ENCODE peak calls at places on chromosomes 16 and 17, in eight cellular contexts. X is HL-60, L is heart left ventricle, U is tibial artery, Y is prostate gland, T is OCI-LY7, I is transverse colon, M is GM23248. J is an unnamed sample.

GRCh38 chr17:30290696-30291570 is 811 bp downstream of the BLMH start:
- DNase-seq in X (no peak), L (no peak), U (peak), Y (peak), T (peak), I (peak), M (peak), J (peak)

GRCh38 chr17:41718287-41718645 is 6.1 kb downstream of the GAST start:
- DNase-seq in X (no peak), L (no peak), U (no peak), Y (no peak), T (no peak), I (no peak), M (no peak), J (no peak)

GRCh38 chr17:916315-916714 is 63.3 kb downstream of the NXN start:
- DNase-seq in X (no peak), L (no peak), U (no peak), Y (no peak), T (no peak), I (no peak), M (no peak), J (no peak)

GRCh38 chr17:61458000-61458399 is 5.8 kb downstream of the TBX4 start:
- DNase-seq in X (no peak), L (no peak), U (no peak), Y (no peak), T (no peak), I (no peak), M (no peak), J (no peak)

GRCh38 chr17:38777641-38778250 is 21.6 kb downstream of the PIP4K2B start:
- DNase-seq in X (no peak), L (no peak), U (no peak), Y (no peak), T (no peak), I (no peak), M (peak), J (no peak)

GRCh38 chr16:14409563-14409962 is 220.5 kb downstream of the PARN start:
- DNase-seq in X (no peak), L (no peak), U (peak), Y (no peak), T (no peak), I (peak), M (peak), J (peak)

GRCh38 chr16:58118801-58119508 is 10.2 kb downstream of the CFAP20 start:
- DNase-seq in X (no peak), L (no peak), U (no peak), Y (no peak), T (no peak), I (no peak), M (peak), J (no peak)

GRCh38 chr17:10558049-10558448 is 8.6 kb upstream of the MYH2 start:
- DNase-seq in X (no peak), L (no peak), U (no peak), Y (no peak), T (no peak), I (no peak), M (no peak), J (no peak)

GRCh38 chr17:66755101-66755943 is 79.6 kb upstream of the CACNG5 start:
- DNase-seq in X (no peak), L (no peak), U (peak), Y (no peak), T (no peak), I (peak), M (no peak), J (no peak)

GRCh38 chr17:1644493-1645206 is 882 bp downstream of the SCARF1 start:
- DNase-seq in X (no peak), L (peak), U (no peak), Y (no peak), T (no peak), I (no peak), M (peak), J (no peak)

GRCh38 chr16:17836868-17837602 is 366.3 kb upstream of the XYLT1 start:
- DNase-seq in X (no peak), L (no peak), U (no peak), Y (no peak), T (no peak), I (no peak), M (peak), J (no peak)

GRCh38 chr16:53094013-53094630 is 39.3 kb downstream of the CHD9 start:
- DNase-seq in X (peak), L (peak), U (peak), Y (peak), T (peak), I (peak), M (no peak), J (no peak)

GRCh38 chr16:68079616-68080344 is 5.4 kb upstream of the NFATC3 start:
- DNase-seq in X (peak), L (peak), U (peak), Y (no peak), T (peak), I (peak), M (no peak), J (peak)

GRCh38 chr17:6473128-6473767 is 29.0 kb downstream of the PIMREG start:
- DNase-seq in X (peak), L (peak), U (peak), Y (peak), T (peak), I (peak), M (peak), J (peak)

GRCh38 chr16:83363521-83363920 is 444.3 kb upstream of the HSBP1 start:
- DNase-seq in X (no peak), L (no peak), U (no peak), Y (no peak), T (no peak), I (no peak), M (peak), J (no peak)

GRCh38 chr16:75443301-75443700 is 10.0 kb upstream of the CFDP1 start:
- DNase-seq in X (no peak), L (no peak), U (no peak), Y (no peak), T (no peak), I (no peak), M (peak), J (no peak)

GRCh38 chr16:3623642-3624041 is 12.2 kb upstream of the SLX4 start:
- DNase-seq in X (no peak), L (no peak), U (no peak), Y (no peak), T (peak), I (no peak), M (no peak), J (no peak)

GRCh38 chr16:53881371-53881770 is 177.4 kb downstream of the FTO start:
- DNase-seq in X (no peak), L (no peak), U (no peak), Y (no peak), T (no peak), I (no peak), M (peak), J (no peak)

GRCh38 chr17:50647187-50647586 is 12.5 kb downstream of the ABCC3 start:
- DNase-seq in X (no peak), L (no peak), U (no peak), Y (no peak), T (no peak), I (no peak), M (no peak), J (no peak)

GRCh38 chr17:38921756-38922411 is 3.5 kb upstream of the LASP1NB start:
- DNase-seq in X (no peak), L (no peak), U (peak), Y (no peak), T (no peak), I (no peak), M (peak), J (no peak)

GRCh38 chr17:6913608-6914443 is 82.0 kb upstream of the ALOX12 start:
- DNase-seq in X (no peak), L (peak), U (peak), Y (peak), T (peak), I (peak), M (peak), J (peak)

GRCh38 chr17:61927211-61928100 is at the start of gene INTS2:
- DNase-seq in X (peak), L (peak), U (peak), Y (peak), T (peak), I (peak), M (peak), J (peak)

DNA sequence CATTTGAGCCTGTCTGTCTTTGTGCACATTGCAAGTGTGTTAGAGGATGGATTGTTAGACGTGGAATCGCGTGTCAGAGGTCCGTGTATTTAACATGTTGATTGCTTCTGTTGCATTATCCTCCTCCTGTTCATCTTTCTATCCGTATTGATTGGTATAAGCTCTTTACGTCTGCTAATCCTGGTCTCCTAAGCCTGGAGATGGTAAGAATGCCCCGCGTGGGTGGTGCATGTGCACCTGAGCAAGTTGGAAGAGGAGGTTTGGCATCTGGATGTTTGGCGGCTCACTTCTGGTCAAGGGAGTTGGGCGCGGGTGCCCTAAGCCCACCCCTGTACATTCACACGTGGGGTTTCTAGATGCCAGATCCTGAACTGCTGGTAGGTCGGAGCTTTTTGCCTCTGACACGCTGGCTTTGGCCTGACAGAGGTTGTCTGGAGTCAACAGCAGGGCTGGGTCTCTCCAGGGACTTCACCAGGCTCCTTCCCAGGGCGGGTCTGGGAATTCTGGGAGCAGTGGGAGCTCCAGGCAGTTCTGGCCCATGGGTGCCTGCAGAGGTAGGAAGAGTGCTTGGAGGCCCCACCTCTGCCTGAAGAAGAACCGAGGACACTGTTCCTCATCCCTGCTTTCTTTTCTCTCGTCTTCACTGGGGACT is 107.3 kb downstream of the OR1D5 start:
- DNase-seq in X (no peak), L (no peak), U (no peak), Y (no peak), T (no peak), I (no peak), M (no peak), J (no peak)
- H3K27ac ChIP-seq in X (no peak), L (no peak), U (no peak), Y (no peak), T (peak), I (peak), M (no peak), J (no peak)

GRCh38 chr17:27544350-27545131 is 86.4 kb upstream of the LGALS9 start:
- DNase-seq in X (peak), L (no peak), U (no peak), Y (no peak), T (peak), I (no peak), M (no peak), J (no peak)

GRCh38 chr17:27545562-27546229 is 85.3 kb upstream of the LGALS9 start:
- DNase-seq in X (no peak), L (no peak), U (no peak), Y (no peak), T (no peak), I (no peak), M (no peak), J (no peak)

GRCh38 chr17:27542841-27543463 is 86.7 kb downstream of the KSR1 start:
- DNase-seq in X (no peak), L (no peak), U (no peak), Y (no peak), T (no peak), I (peak), M (no peak), J (no peak)

GRCh38 chr17:27543464-27543856 is 87.2 kb downstream of the KSR1 start:
- DNase-seq in X (no peak), L (no peak), U (no peak), Y (no peak), T (no peak), I (no peak), M (no peak), J (no peak)

GRCh38 chr17:27543958-27544349 is 87.0 kb upstream of the LGALS9 start:
- DNase-seq in X (no peak), L (no peak), U (no peak), Y (no peak), T (no peak), I (no peak), M (no peak), J (no peak)
- H3K4me3 ChIP-seq in X (no peak), L (no peak), U (no peak), Y (no peak), T (no peak), I (no peak), M (no peak), J (no peak)

GRCh38 chr17:79732246-79732645 is 1.5 kb downstream of the ENPP7 start:
- DNase-seq in X (no peak), L (no peak), U (no peak), Y (no peak), T (no peak), I (no peak), M (no peak), J (no peak)
- H3K27ac ChIP-seq in X (no peak), L (no peak), U (no peak), Y (no peak), T (no peak), I (no peak), M (no peak), J (no peak)

GRCh38 chr16:4799171-4799855 is 3.1 kb downstream of the ROGDI start:
- DNase-seq in X (no peak), L (no peak), U (no peak), Y (no peak), T (no peak), I (no peak), M (no peak), J (no peak)
- H3K4me3 ChIP-seq in X (no peak), L (no peak), U (no peak), Y (no peak), T (no peak), I (no peak), M (no peak), J (no peak)

GRCh38 chr17:59346341-59346740 is 14.9 kb downstream of the YPEL2 start:
- DNase-seq in X (no peak), L (no peak), U (no peak), Y (no peak), T (no peak), I (no peak), M (no peak), J (no peak)

GRCh38 chr17:59349178-59349577 is 17.7 kb downstream of the YPEL2 start:
- DNase-seq in X (no peak), L (no peak), U (no peak), Y (no peak), T (no peak), I (no peak), M (no peak), J (no peak)

GRCh38 chr17:59345476-59345875 is 14.0 kb downstream of the YPEL2 start:
- DNase-seq in X (no peak), L (no peak), U (no peak), Y (no peak), T (no peak), I (no peak), M (no peak), J (no peak)

GRCh38 chr17:59347975-59348391 is 16.5 kb downstream of the YPEL2 start:
- DNase-seq in X (peak), L (no peak), U (no peak), Y (no peak), T (no peak), I (no peak), M (no peak), J (no peak)

GRCh38 chr17:59346876-59347407 is 15.5 kb downstream of the YPEL2 start:
- DNase-seq in X (no peak), L (no peak), U (no peak), Y (no peak), T (no peak), I (no peak), M (no peak), J (no peak)
- H3K27ac ChIP-seq in X (no peak), L (no peak), U (peak), Y (no peak), T (no peak), I (no peak), M (no peak), J (peak)